ENCODE peak calls at places on chromosomes 3 and 15, in seven cellular contexts. Y, G, Z, X, B, I and S are unnamed samples.

GRCh38 chr3:184679056-184679502 is 32.8 kb downstream of the MAGEF1 start:
- DNase-seq in X (no peak), Z (peak; percentile 47), G (no peak), B (peak; percentile 74), Y (no peak), I (peak; percentile 80), S (peak; percentile 89)

GRCh38 chr3:24096695-24097290 is 151.7 kb downstream of the NR1D2 start:
- DNase-seq in Y (no peak), I (no peak), Z (no peak), G (no peak), B (no peak), X (no peak), S (no peak)

GRCh38 chr15:55907797-55908196 is 85.6 kb downstream of the NEDD4 start:
- DNase-seq in B (peak; percentile 20), Y (peak; percentile 99), I (no peak), X (no peak), Z (peak; percentile 94), G (no peak), S (no peak)

GRCh38 chr15:50241684-50242450 is 23.7 kb downstream of the HDC start:
- DNase-seq in I (no peak), X (no peak), B (no peak), Y (peak; percentile 76), Z (peak; percentile 51), G (no peak), S (no peak)

GRCh38 chr15:78055923-78056713 is 21.4 kb downstream of the TBC1D2B start:
- DNase-seq in X (no peak), Z (peak; percentile 27), I (no peak), B (peak; percentile 53), G (no peak), Y (peak; percentile 72), S (no peak)

GRCh38 chr15:31245135-31245689 is 81.4 kb upstream of the KLF13 start:
- DNase-seq in G (no peak), I (no peak), Y (no peak), Z (no peak), X (no peak), B (no peak), S (no peak)

GRCh38 chr15:65757256-65757655 is 34.8 kb downstream of the DENND4A start:
- DNase-seq in G (no peak), X (no peak), Y (no peak), Z (no peak), I (no peak), B (no peak), S (no peak)

GRCh38 chr3:42369304-42369703 is 41.1 kb downstream of the LYZL4 start:
- DNase-seq in Z (no peak), Y (peak; percentile 6), X (no peak), G (peak; percentile 54), B (peak; percentile 55), I (no peak), S (peak; percentile 22)

GRCh38 chr15:76140069-76140454 is 80.3 kb downstream of the TMEM266 start:
- DNase-seq in Z (peak; percentile 1), B (no peak), I (no peak), G (no peak), Y (no peak), X (no peak), S (peak; percentile 68)

GRCh38 chr3:132407025-132407424 is 10.3 kb upstream of the DNAJC13 start:
- DNase-seq in I (no peak), Y (no peak), B (no peak), Z (no peak), G (no peak), X (no peak), S (no peak)

DNA sequence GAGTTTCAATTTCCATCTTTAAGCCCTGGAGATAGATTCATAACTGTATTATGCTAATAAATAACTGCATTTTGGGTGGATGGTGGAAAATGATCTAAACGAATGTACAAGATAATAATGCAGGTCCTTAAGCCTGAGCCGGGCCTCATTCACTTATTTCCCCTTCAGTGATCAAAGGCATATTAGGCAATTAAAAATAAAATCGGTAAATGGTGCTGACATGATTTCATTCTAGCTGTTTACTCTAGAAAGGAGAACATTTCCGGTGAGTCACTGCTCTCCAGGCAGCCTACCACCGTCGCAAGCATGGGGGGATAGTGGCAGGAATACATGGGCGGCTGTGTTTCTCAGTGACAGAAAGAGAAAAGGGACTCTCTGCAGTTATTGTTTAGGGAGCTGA is 58.3 kb upstream of the SLC24A5 start:
- DNase-seq in X (no peak), B (no peak), Z (peak; percentile 82), Y (no peak), I (no peak), G (no peak), S (no peak)
- H3K36me3 ChIP-seq in X (no peaks in the 10 kb centered on the region), B (no peaks in the 10 kb centered on the region), Z (no peaks in the 10 kb centered on the region), Y (no peaks in the 10 kb centered on the region), I (no peaks in the 10 kb centered on the region), G (no peaks in the 10 kb centered on the region), S (no peaks in the 10 kb centered on the region)

DNA sequence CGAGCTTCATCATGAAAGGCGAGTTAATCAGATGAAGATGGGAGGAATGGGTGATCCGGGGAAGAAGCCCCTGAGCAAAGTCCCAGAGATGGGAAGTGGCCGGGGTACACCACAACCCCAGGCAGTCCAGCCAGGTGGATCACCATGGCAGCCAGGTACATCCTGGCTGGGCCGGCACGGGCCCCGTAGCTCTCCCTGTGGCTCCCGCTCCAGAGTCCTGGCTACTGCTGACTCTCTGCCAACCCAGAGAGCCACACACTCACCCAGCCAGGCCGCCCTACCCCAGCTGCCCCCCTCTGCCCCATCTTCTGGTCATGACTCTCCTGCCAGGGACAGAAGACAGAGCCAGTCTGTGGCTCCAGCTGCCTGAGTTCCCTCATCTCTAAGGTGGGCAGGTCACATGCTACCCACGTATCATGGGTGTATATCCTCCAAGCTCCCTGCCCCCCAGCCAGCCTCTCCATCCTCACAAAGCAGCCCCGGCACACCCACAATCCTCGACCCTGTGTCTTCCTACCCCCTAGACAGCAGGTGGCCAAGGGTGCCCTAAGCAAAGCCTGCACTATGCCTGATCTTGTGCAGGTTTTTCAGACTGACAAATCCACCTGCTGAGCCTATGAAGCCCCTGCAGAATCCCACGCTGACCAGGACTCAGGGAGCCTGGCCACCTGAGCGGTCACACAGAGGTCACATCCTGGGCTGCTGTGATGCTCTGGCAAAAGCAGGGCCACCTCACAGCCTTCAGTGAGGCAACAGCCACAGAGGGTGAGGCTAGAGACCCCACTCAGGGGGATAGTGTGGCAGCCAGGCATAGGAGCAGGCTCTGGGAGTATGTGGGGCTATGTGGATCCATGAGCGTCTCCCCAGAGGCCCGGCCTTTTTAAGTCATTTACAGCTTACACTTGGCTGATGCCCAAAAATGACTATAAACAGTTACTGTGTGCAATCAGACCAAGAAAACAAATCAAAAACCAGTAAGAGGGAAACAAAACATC is 13.2 kb downstream of the XXYLT1 start:
- DNase-seq in G (no peak), Z (peak; percentile 48), B (no peak), X (no peak), I (no peak), Y (no peak), S (no peak)
- H3K4me3 ChIP-seq in G (no peak overlapping the region), Z (no peak overlapping the region), B (no peak overlapping the region), X (no peak overlapping the region), I (no peak overlapping the region), Y (no peak overlapping the region), S (no peak overlapping the region)

GRCh38 chr15:67806539-67806935 is 18.8 kb upstream of the SKOR1 start:
- DNase-seq in G (peak; percentile 73), I (no peak), Y (no peak), X (no peak), B (no peak), Z (no peak), S (peak; percentile 54)
- H3K27me3 ChIP-seq in G (no peaks in the 10 kb centered on the region), I (no peaks in the 10 kb centered on the region), Y (no peaks in the 10 kb centered on the region), X (no peaks in the 10 kb centered on the region), B (no peaks in the 10 kb centered on the region), Z (no peaks in the 10 kb centered on the region), S (no peaks in the 10 kb centered on the region)

DNA sequence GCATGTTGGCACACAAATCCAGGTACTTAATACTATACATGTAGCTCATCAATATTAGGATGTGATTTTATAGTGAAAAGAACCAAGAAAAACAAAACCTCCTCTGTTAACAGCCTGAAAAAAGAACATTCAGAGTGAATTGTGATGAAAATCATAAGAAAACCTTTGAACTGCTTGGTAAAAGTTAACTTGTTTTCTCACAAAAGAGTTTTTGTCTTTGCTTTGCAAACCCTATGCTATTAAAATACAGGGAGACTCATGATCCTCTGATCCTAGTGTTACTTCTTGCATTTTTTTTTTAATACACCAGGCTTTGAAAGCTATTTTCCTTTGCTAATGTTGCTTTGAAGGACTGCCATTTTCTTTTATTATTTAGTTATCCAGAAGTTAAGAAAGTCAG is 23.7 kb downstream of the QTRT2 start:
- DNase-seq in X (no peak), G (no peak), B (no peak), Z (no peak), I (no peak), Y (no peak), S (no peak)
- H3K36me3 ChIP-seq in X (peaks cover 11% of the 10 kb centered on the region), G (peaks cover 79% of the 10 kb centered on the region), B (no peaks in the 10 kb centered on the region), Z (peaks cover 86% of the 10 kb centered on the region), I (peaks cover 9% of the 10 kb centered on the region), Y (peaks cover 35% of the 10 kb centered on the region), S (peaks cover 30% of the 10 kb centered on the region)